ENCODE peak calls at places on chromosome 16, in four cellular contexts. Y is mammary epithelial cell; H is CD8-positive, alpha-beta T cell; D is iPS DF 6.9. F is an unnamed sample.

GRCh38 chr16:62963846-62964245 is 927.6 kb upstream of the CDH8 start:
- DNase-seq in H (no peak), D (no peak), Y (no peak), F (no peak)

GRCh38 chr16:1770328-1771071 is 843 bp downstream of the NME3 start:
- DNase-seq in D (no peak), Y (no peak), H (peak; percentile 60), F (peak; percentile 87)

GRCh38 chr16:48099455-48099854 is 56.3 kb downstream of the ABCC12 start:
- DNase-seq in H (no peak), Y (no peak), D (peak; percentile 13), F (no peak)

GRCh38 chr16:86384980-86385379 is 125.3 kb upstream of the FOXF1 start:
- DNase-seq in H (no peak), Y (no peak), D (no peak), F (no peak)

GRCh38 chr16:4681471-4682083 is 11.8 kb upstream of the NUDT16L1 start:
- DNase-seq in D (no peak), Y (no peak), H (peak; percentile 24), F (no peak)

GRCh38 chr16:59478806-59479205 is 744.7 kb upstream of the GOT2 start:
- DNase-seq in Y (peak; percentile 1), D (no peak), H (no peak), F (no peak)

GRCh38 chr16:23869052-23869451 is 33.3 kb downstream of the PRKCB start:
- DNase-seq in D (no peak), H (peak; percentile 29), Y (no peak), F (no peak)

GRCh38 chr16:71440669-71441347 is 1.0 kb downstream of the TLE7 start:
- DNase-seq in H (no peak), Y (no peak), D (no peak), F (no peak)

GRCh38 chr16:2752850-2753522 is 548 bp downstream of the SRRM2 start:
- DNase-seq in H (peak; percentile 61), Y (peak; percentile 76), D (no peak), F (peak; percentile 81)

GRCh38 chr16:79717324-79717848 is 116.8 kb upstream of the MAF start:
- DNase-seq in D (no peak), Y (no peak), H (no peak), F (no peak)

GRCh38 chr16:4410335-4411075 is 5.9 kb downstream of the CORO7 start:
- DNase-seq in D (no peak), H (no peak), Y (peak; percentile 40), F (no peak)

GRCh38 chr16:82699711-82700495 is 73.1 kb downstream of the CDH13 start:
- DNase-seq in Y (peak; percentile 70), D (no peak), H (no peak), F (peak; percentile 41)

GRCh38 chr16:51556694-51557327 is 405.7 kb upstream of the SALL1 start:
- DNase-seq in D (no peak), H (no peak), Y (peak; percentile 93), F (no peak)

GRCh38 chr16:58021661-58022551 is 3.6 kb upstream of the MMP15 start:
- DNase-seq in D (no peak), Y (peak; percentile 77), H (no peak), F (no peak)

GRCh38 chr16:52861614-52862022 is 191.1 kb downstream of the CHD9NB start:
- DNase-seq in Y (peak; percentile 5), H (no peak), D (peak; percentile 29), F (no peak)

GRCh38 chr16:75506567-75506966 is 11.3 kb upstream of the CHST6 start:
- DNase-seq in Y (peak; percentile 93), H (no peak), D (no peak), F (no peak)

GRCh38 chr16:25100511-25100910 is 11.0 kb upstream of the LCMT1 start:
- DNase-seq in H (no peak), Y (no peak), D (no peak), F (no peak)

GRCh38 chr16:83253526-83253925 is 554.3 kb upstream of the HSBP1 start:
- DNase-seq in H (no peak), Y (peak; percentile 19), D (no peak), F (no peak)

GRCh38 chr16:15899538-15900100 is 11.2 kb upstream of the CEP20 start:
- DNase-seq in D (no peak), H (no peak), Y (peak; percentile 98), F (peak; percentile 76)

GRCh38 chr16:16120382-16121184 is 102.7 kb downstream of the ABCC6 start:
- DNase-seq in H (no peak), Y (no peak), D (no peak), F (peak; percentile 66)

GRCh38 chr16:25257956-25258855 is 561 bp upstream of the ZKSCAN2 start:
- DNase-seq in D (peak; percentile 50), Y (peak; percentile 81), H (peak; percentile 79), F (peak; percentile 82)

GRCh38 chr16:8929086-8929748 is 34.5 kb downstream of the USP7 start:
- DNase-seq in Y (no peak), H (no peak), D (no peak), F (no peak)

DNA sequence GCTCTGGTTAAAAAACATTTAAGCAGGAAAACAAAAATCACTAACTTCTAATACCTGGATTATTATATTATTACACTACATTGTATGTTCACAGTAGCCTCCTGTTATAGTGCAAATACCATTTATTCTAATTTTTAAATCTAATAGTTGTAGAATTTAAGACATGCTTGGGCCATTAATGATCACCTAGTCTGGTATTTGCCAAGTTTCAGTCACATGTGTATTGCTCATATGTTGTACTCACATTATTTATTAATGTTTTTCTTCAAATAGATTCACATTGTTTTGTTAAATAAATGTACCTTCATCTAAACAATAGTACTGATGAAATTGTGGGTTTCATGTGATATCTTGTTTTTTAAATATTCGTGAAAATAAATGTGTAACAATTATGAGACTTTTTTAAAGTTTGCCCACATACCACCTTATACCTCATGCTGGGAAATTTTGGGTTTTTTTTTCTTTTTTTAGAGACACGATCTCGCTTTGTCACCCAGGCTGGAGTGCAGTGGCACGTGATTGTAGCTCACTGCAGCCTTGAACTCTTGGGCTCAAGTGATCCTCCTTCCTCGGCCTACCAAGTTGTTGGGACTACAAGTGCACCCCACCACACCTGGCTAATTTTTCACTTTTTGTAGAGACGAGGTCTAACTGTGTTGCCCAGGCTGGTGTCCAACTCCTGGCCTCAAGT is 5.9 kb downstream of the ZNF771 start:
- DNase-seq in H (no peak), D (no peak), Y (no peak), F (no peak)
- H3K4me1 ChIP-seq in H (peaks cover 22% of the 10 kb centered on the region), D (peaks cover 1% of the 10 kb centered on the region), Y (peaks cover 12% of the 10 kb centered on the region), F (peaks cover 6% of the 10 kb centered on the region)

GRCh38 chr16:67537636-67538591 is 9.3 kb downstream of the RIPOR1 start:
- DNase-seq in D (no peak), Y (no peak), H (peak; percentile 68), F (peak; percentile 79)
- H3K4me3 ChIP-seq in D (peak overlapping the region; percentile 47), Y (peak overlapping the region; percentile 35), H (peak overlapping the region; percentile 83), F (peak overlapping the region; percentile 29)

GRCh38 chr16:11098601-11099377 is 154.4 kb downstream of the CLEC16A start:
- DNase-seq in Y (no peak), D (no peak), H (no peak), F (peak; percentile 84)
- H3K27ac ChIP-seq in Y (no peak overlapping the region), D (no peak overlapping the region), H (no peak overlapping the region), F (peak overlapping the region; percentile 92)

GRCh38 chr16:69037373-69038160 is 67.9 kb upstream of the HAS3 start:
- DNase-seq in H (no peak), D (no peak), Y (no peak), F (no peak)

GRCh38 chr16:69036399-69037091 is 68.9 kb upstream of the HAS3 start:
- DNase-seq in H (no peak), Y (no peak), D (no peak), F (peak; percentile 42)

GRCh38 chr16:69033550-69033949 is 71.9 kb upstream of the HAS3 start:
- DNase-seq in D (no peak), H (no peak), Y (no peak), F (no peak)

GRCh38 chr16:69031877-69032301 is 73.6 kb upstream of the HAS3 start:
- DNase-seq in D (no peak), H (no peak), Y (peak; percentile 29), F (no peak)

DNA sequence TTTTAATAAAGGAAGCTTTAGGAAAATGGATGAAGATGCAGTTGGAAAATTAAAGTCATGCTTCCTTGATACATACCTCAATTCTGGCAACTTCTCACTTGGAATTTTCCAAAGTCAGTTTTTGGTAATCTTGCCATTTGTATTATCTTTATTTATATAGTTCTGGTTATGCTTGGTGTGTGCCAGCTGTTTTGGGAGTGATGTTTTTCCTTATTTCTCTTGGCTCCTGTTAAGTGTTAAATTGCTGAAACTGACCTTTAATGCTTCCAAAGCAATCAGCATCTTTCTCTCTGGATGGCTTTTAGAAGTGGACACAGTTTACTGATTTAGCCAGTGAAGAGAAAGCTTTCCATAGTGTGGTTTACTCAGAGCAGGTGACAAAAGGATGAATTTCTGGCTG is 70.1 kb upstream of the HAS3 start:
- DNase-seq in Y (no peak), D (no peak), H (no peak), F (no peak)
- H3K4me1 ChIP-seq in Y (peaks cover 15% of the 10 kb centered on the region), D (no peaks in the 10 kb centered on the region), H (no peaks in the 10 kb centered on the region), F (peaks cover 22% of the 10 kb centered on the region)

GRCh38 chr16:57004387-57005250 is 15.3 kb downstream of the NLRC5 start:
- DNase-seq in H (no peak), Y (no peak), D (no peak), F (no peak)

GRCh38 chr16:57009641-57010170 is 20.3 kb downstream of the NLRC5 start:
- DNase-seq in Y (no peak), D (no peak), H (no peak), F (no peak)

GRCh38 chr16:57008440-57008839 is 19.1 kb downstream of the NLRC5 start:
- DNase-seq in H (no peak), D (no peak), Y (no peak), F (no peak)

GRCh38 chr16:57007050-57007449 is 17.7 kb downstream of the NLRC5 start:
- DNase-seq in Y (no peak), H (no peak), D (no peak), F (no peak)

GRCh38 chr16:57007530-57007929 is 18.2 kb downstream of the NLRC5 start:
- DNase-seq in D (no peak), H (no peak), Y (no peak), F (no peak)
- H3K4me3 ChIP-seq in D (no peak overlapping the region), H (no peak overlapping the region), Y (no peak overlapping the region), F (no peak overlapping the region)

GRCh38 chr16:65070831-65071230 is 51.0 kb downstream of the CDH11 start:
- DNase-seq in H (no peak), D (no peak), Y (peak; percentile 11), F (no peak)
- H3K27ac ChIP-seq in H (no peak overlapping the region), D (no peak overlapping the region), Y (peak overlapping the region; percentile 8), F (no peak overlapping the region)

GRCh38 chr16:12171706-12172105 is 195.2 kb downstream of the SNX29 start:
- DNase-seq in H (no peak), D (no peak), Y (no peak), F (no peak)
- H3K4me1 ChIP-seq in H (no peaks in the 10 kb centered on the region), D (no peaks in the 10 kb centered on the region), Y (no peaks in the 10 kb centered on the region), F (peaks cover 19% of the 10 kb centered on the region)

GRCh38 chr16:89167425-89167941 is 4.1 kb upstream of the CDH15 start:
- DNase-seq in Y (peak; percentile 41), H (peak; percentile 82), D (peak; percentile 73), F (peak; percentile 84)
- H3K4me3 ChIP-seq in Y (no peak overlapping the region), H (no peak overlapping the region), D (no peak overlapping the region), F (no peak overlapping the region)

DNA sequence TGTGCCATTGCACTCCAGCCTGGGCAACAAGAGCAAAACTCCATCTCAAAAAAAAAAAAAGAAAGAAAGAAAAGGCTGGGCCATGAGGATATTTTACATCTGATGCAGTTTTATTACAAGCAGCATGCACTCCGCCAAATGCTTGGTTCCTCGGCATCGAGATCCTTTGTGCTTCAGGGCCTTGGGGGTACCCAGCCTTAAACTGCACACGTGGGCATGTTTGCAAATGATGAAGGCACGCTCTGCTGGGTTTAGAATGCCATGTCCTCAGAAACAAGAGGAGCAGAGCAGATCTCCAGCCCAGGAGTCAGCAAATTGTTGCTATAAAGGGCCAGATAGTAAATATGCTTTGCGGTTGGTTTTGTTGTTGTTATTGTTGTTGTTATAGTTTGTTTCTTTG is 153.2 kb downstream of the KATNIP start:
- DNase-seq in Y (no peak), D (no peak), H (no peak), F (peak; percentile 61)
- H3K27ac ChIP-seq in Y (no peak overlapping the region), D (no peak overlapping the region), H (no peak overlapping the region), F (peak overlapping the region; percentile 72)

F was measured in thyroid gland.